ENCODE peak calls at places on chromosomes 11 and 22, in eight cellular contexts. O is frontal cortex; J is stimulated activated CD4-positive, alpha-beta T cell treated with anti-CD3 and anti-CD28 coated beads, Interleukin-15, amount 100 ng/mL, for 48 hours; U is NCI-H2029; H is activated CD4-positive, alpha-beta T cell treated with anti-CD3 and anti-CD28 coated beads for 4 hours; T is tibial artery; G is ovary; D is naive B cell. E is an unnamed sample.

GRCh38 chr11:119783466-119784400 is 54.7 kb upstream of the NECTIN1 start:
- DNase-seq in O (no peak), J (no peak), U (no peak), H (no peak), T (no peak), G (no peak), D (no peak), E (no peak)

GRCh38 chr22:42399315-42400271 is 32.6 kb downstream of the NFAM1 start:
- DNase-seq in O (peak), J (no peak), U (peak), H (no peak), T (no peak), G (no peak), D (peak), E (no peak)

GRCh38 chr11:44229003-44229570 is 80.9 kb downstream of the ALX4 start:
- DNase-seq in O (no peak), J (no peak), U (peak), H (no peak), T (no peak), G (no peak), D (no peak), E (no peak)

GRCh38 chr22:30356392-30357230 is at the start of the genes CCDC157 and SF3A1:
- DNase-seq in O (peak), J (peak), U (peak), H (peak), T (peak), G (peak), D (peak), E (peak)

GRCh38 chr11:69342588-69343330 is 48.8 kb downstream of the MYEOV start:
- DNase-seq in O (no peak), J (no peak), U (no peak), H (no peak), T (no peak), G (no peak), D (no peak), E (no peak)

GRCh38 chr11:3202759-3203158 is 15.9 kb downstream of the MRGPRG start:
- DNase-seq in O (no peak), J (no peak), U (no peak), H (no peak), T (peak), G (peak), D (no peak), E (no peak)

GRCh38 chr22:43945632-43946390 is 9.4 kb upstream of the SAMM50 start:
- DNase-seq in O (no peak), J (peak), U (peak), H (peak), T (peak), G (no peak), D (peak), E (peak)

GRCh38 chr11:70568504-70569172 is 170.3 kb downstream of the CTTN start:
- DNase-seq in O (peak), J (no peak), U (no peak), H (no peak), T (peak), G (peak), D (no peak), E (peak)

GRCh38 chr11:108943853-108944252 is 279.0 kb downstream of the DDX10 start:
- DNase-seq in O (no peak), J (no peak), U (no peak), H (no peak), T (no peak), G (no peak), D (no peak), E (no peak)

GRCh38 chr11:117019871-117020270 is 78.4 kb downstream of the SIK3 start:
- DNase-seq in O (no peak), J (no peak), U (no peak), H (no peak), T (no peak), G (no peak), D (peak), E (no peak)

GRCh38 chr11:92226331-92227232 is 2.0 kb downstream of the FAT3 start:
- DNase-seq in O (no peak), J (no peak), U (no peak), H (no peak), T (no peak), G (no peak), D (no peak), E (peak)

GRCh38 chr11:36460220-36460619 is 49.9 kb downstream of the TRAF6 start:
- DNase-seq in O (no peak), J (no peak), U (no peak), H (no peak), T (no peak), G (no peak), D (no peak), E (no peak)

GRCh38 chr11:47156333-47156732 is 20.3 kb downstream of the ARFGAP2 start:
- DNase-seq in O (no peak), J (no peak), U (no peak), H (no peak), T (no peak), G (no peak), D (no peak), E (no peak)